ENCODE peak calls at places on chromosomes 2 and 18, in four cellular contexts. J, Y, K and U are unnamed samples.

GRCh38 chr2:238945433-238946150 is 97.7 kb downstream of the TWIST2 start:
- DNase-seq in J (peak; percentile 68), K (peak; percentile 45), Y (no peak), U (peak; percentile 95)

GRCh38 chr2:168136392-168136977 is 110.9 kb downstream of the STK39 start:
- DNase-seq in Y (no peak), K (peak; percentile 45), J (peak; percentile 59), U (no peak)

GRCh38 chr18:59881728-59882685 is 17.8 kb upstream of the PMAIP1 start:
- DNase-seq in J (no peak), Y (peak; percentile 32), K (peak; percentile 82), U (peak; percentile 41)

GRCh38 chr18:4017479-4017878 is 437.6 kb downstream of the DLGAP1 start:
- DNase-seq in J (peak; percentile 87), Y (no peak), K (no peak), U (peak; percentile 78)

GRCh38 chr2:98486374-98486981 is 41.8 kb downstream of the INPP4A start:
- DNase-seq in K (no peak), J (no peak), Y (no peak), U (no peak)

GRCh38 chr2:26900831-26901321 is 52.9 kb downstream of the DPYSL5 start:
- DNase-seq in Y (no peak), K (no peak), J (no peak), U (peak; percentile 35)

GRCh38 chr2:144995482-144995881 is 475.6 kb upstream of the ZEB2 start:
- DNase-seq in K (no peak), Y (no peak), J (no peak), U (no peak)

GRCh38 chr18:73544618-73545017 is 603.0 kb downstream of the FBXO15 start:
- DNase-seq in J (no peak), Y (no peak), K (no peak), U (no peak)

GRCh38 chr2:150977296-150977695 is 284.4 kb downstream of the RBM43 start:
- DNase-seq in J (peak; percentile 53), K (no peak), Y (no peak), U (peak; percentile 48)

GRCh38 chr18:31162825-31163435 is at the start of gene DSC1:
- DNase-seq in K (no peak), J (no peak), Y (no peak), U (no peak)

GRCh38 chr2:66840321-66841014 is 405.5 kb downstream of the MEIS1 start:
- DNase-seq in J (no peak), Y (no peak), K (no peak), U (no peak)

GRCh38 chr2:186518291-186518690 is 32.2 kb downstream of the ZC3H15 start:
- DNase-seq in K (no peak), J (no peak), Y (no peak), U (no peak)
- H3K27ac ChIP-seq in K (no peak overlapping the region), J (no peak overlapping the region), Y (no peak overlapping the region), U (no peak overlapping the region)

GRCh38 chr2:189134485-189134884 is 45.1 kb downstream of the COL5A2 start:
- DNase-seq in K (peak; percentile 33), J (no peak), Y (no peak), U (no peak)

GRCh38 chr2:189142893-189143759 is 36.4 kb downstream of the COL5A2 start:
- DNase-seq in J (peak; percentile 85), K (peak; percentile 28), Y (peak; percentile 52), U (peak; percentile 83)

GRCh38 chr2:189131986-189132385 is 47.6 kb downstream of the COL5A2 start:
- DNase-seq in J (no peak), Y (no peak), K (peak; percentile 83), U (no peak)

GRCh38 chr2:189137519-189137918 is 42.0 kb downstream of the COL5A2 start:
- DNase-seq in K (no peak), J (no peak), Y (no peak), U (no peak)
- H3K4me1 ChIP-seq in K (peaks cover 2% of the 10 kb centered on the region), J (no peaks in the 10 kb centered on the region), Y (no peaks in the 10 kb centered on the region), U (no peaks in the 10 kb centered on the region)

GRCh38 chr18:10131783-10132381 is 218.1 kb downstream of the VAPA start:
- DNase-seq in K (peak; percentile 23), J (peak; percentile 61), Y (no peak), U (peak; percentile 78)

GRCh38 chr18:10133516-10133915 is 219.7 kb downstream of the VAPA start:
- DNase-seq in K (no peak), J (no peak), Y (no peak), U (no peak)

GRCh38 chr18:10130626-10131025 is 216.8 kb downstream of the VAPA start:
- DNase-seq in J (no peak), K (no peak), Y (no peak), U (no peak)

GRCh38 chr18:10128906-10129305 is 215.1 kb downstream of the VAPA start:
- DNase-seq in Y (no peak), K (no peak), J (no peak), U (no peak)

GRCh38 chr18:10131036-10131774 is 217.4 kb downstream of the VAPA start:
- DNase-seq in J (peak; percentile 44), K (no peak), Y (no peak), U (peak; percentile 73)
- H3K4me3 ChIP-seq in J (peak overlapping the region; percentile 76), K (no peak overlapping the region), Y (no peak overlapping the region), U (peak overlapping the region; percentile 71)

DNA sequence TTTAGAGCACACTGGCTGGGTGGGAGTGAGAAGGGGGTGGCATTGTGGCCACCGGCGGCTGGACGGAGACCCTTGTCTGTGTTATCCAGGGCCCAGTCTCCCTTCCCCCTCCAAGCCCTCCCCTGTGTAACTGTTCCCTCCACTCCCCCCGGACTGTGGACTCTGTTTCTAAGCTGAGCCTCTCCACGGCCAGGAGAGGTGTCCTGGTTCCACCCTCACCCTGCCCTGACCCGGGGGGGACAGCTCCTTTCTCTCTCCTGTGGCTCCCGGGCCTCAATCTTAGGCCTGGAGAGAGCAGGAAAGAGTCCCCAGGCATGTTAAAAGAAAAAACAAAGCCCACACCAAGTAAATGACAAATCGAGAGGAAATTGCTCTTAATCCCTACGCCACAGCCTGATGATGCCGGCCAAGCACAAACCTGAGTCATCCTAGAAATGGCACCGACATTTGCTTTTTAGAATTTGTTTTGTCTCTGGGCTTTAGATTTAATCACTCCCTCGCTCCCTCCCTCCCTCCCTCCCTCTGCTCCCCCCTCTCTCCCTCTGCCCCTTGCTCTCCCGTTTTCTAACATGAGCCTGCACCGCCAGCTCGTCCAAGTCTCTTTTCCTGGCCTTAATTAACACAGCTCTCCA is 231.0 kb downstream of the CELF4 start:
- DNase-seq in J (no peak), Y (no peak), K (peak; percentile 78), U (no peak)
- H3K27ac ChIP-seq in J (no peak overlapping the region), Y (no peak overlapping the region), K (no peak overlapping the region), U (no peak overlapping the region)

DNA sequence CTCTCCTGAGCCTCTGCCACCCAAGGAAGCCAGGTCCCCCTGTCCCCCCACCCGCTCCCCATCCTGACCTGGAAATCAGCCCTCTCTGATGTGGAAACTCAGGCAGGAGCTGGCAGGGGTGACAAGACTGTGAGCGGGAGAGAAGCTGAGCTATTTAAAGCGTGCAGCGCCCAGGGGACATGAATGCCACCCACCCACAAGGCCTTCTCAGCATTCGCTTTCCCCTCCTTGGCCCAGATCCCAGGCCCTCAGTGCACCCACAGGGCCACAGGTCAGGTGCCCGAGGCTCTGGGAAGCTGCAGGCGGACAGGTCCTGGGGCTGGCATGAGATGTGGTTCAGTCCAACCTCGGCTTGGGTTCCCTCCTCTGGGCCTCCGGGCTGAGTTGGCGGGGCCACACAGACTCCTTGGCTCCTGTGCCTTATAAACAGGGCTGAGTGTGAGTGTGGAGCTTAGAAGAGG is 168.4 kb downstream of the SMAD7 start:
- DNase-seq in J (no peak), K (peak; percentile 17), Y (no peak), U (no peak)
- H3K4me1 ChIP-seq in J (no peaks in the 10 kb centered on the region), K (peaks cover 16% of the 10 kb centered on the region), Y (peaks cover 13% of the 10 kb centered on the region), U (peaks cover 17% of the 10 kb centered on the region)

GRCh38 chr2:20156826-20157605 is 67.9 kb downstream of the SDC1 start:
- DNase-seq in J (no peak), K (no peak), Y (no peak), U (no peak)
- H3K4me3 ChIP-seq in J (no peak overlapping the region), K (no peak overlapping the region), Y (no peak overlapping the region), U (no peak overlapping the region)

DNA sequence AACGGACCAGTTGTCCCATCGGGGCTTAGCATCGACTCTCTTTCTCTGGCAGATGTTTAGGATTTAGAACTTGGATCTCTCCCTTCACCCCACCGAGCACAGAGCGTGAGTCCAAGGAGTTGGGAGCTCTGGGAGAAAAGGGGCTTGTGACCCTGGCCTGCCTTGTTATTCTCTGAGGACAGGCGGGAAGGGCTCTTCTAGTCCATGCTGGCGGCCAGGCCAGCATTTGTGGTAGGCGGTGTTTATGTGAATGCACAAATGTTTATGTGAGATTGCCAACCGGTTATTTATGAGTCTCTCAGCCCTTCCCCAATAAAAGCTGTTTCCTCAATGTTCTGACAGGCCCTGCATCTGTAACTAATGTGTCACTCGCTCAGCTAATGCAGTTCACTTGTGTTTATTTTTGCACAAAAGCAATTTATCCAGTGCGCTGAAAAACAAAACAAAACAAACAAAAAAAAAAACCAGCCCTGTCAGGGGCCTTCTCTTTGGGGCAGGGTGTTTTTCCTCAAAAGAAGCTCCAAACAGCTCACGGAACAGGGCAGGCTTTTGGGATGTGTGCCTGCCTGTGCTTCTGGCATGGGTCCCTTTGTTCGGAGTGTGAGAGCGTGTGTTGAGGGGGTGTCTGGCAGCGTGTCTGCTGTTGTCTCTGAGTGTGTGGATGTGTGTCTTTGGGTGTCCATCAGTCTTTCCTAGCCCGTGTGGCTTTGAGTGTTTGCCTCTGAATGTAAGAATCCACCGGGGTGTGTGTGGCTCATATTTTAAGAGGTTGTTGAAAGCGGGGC is 52.7 kb upstream of the HAAO start:
- DNase-seq in Y (no peak), J (no peak), K (peak; percentile 45), U (peak; percentile 38)
- H3K27ac ChIP-seq in Y (no peak overlapping the region), J (no peak overlapping the region), K (peak overlapping the region; percentile 42), U (no peak overlapping the region)

GRCh38 chr2:181309161-181309560 is 148.0 kb upstream of the ITGA4 start:
- DNase-seq in Y (no peak), J (no peak), K (no peak), U (no peak)
- H3K4me1 ChIP-seq in Y (peaks cover 89% of the 10 kb centered on the region), J (peaks cover 19% of the 10 kb centered on the region), K (no peaks in the 10 kb centered on the region), U (no peaks in the 10 kb centered on the region)

GRCh38 chr2:29130295-29130694 is 15.1 kb downstream of the CLIP4 start:
- DNase-seq in J (peak; percentile 17), K (peak; percentile 90), Y (no peak), U (peak; percentile 55)
- H3K4me3 ChIP-seq in J (no peak overlapping the region), K (peak overlapping the region; percentile 6), Y (no peak overlapping the region), U (no peak overlapping the region)

DNA sequence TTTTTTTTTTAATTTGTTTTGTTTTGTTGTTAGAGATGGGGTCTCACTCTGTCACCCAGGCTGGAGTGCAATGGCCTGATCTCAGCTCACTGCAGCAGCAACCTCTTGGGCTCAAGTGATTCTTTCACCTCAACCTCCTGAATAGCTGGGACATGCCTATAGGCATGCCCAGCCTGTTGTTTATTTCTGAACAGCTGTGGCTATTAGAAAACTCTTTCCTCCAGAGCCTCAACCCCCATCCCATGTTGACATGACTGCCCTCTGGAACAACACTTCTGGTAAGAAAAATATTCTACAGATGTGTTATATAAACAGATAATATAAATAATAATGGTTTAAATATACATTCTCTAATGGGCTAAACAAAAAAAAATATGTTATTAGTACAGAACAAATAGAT is 44.4 kb upstream of the TWSG1 start:
- DNase-seq in J (no peak), K (no peak), Y (no peak), U (no peak)
- H3K27ac ChIP-seq in J (no peak overlapping the region), K (no peak overlapping the region), Y (no peak overlapping the region), U (no peak overlapping the region)